ENCODE peak calls at places on chromosome 18, in six cellular contexts. I is GM13976; R is KBM-7; M is GM04503; B is T-helper 1 cell; C is stimulated activated CD4-positive, alpha-beta T cell treated with anti-CD3 and anti-CD28 coated beads, Interleukin-1b, Interleukin-23, amount 100 ng/mL, for 4 hours. S is an unnamed sample.

GRCh38 chr18:48866028-48866733 is 84.6 kb downstream of the SMAD7 start:
- DNase-seq in I (no peak), R (no peak), M (no peak), B (no peak), C (no peak), S (no peak)

GRCh38 chr18:58615150-58616132 is 13.4 kb downstream of the ALPK2 start:
- DNase-seq in I (peak; percentile 67), R (no peak), M (no peak), B (peak; percentile 34), C (no peak), S (no peak)

GRCh38 chr18:77162580-77162979 is 30.0 kb upstream of the MBP start:
- DNase-seq in I (no peak), R (peak; percentile 21), M (no peak), B (no peak), C (no peak), S (no peak)

GRCh38 chr18:26685438-26686173 is 137.3 kb upstream of the KCTD1 start:
- DNase-seq in I (no peak), R (no peak), M (no peak), B (no peak), C (no peak), S (peak; percentile 1)

GRCh38 chr18:49655266-49656097 is 93.6 kb downstream of the LIPG start:
- DNase-seq in I (no peak), R (no peak), M (no peak), B (no peak), C (no peak), S (no peak)

GRCh38 chr18:21051615-21052014 is 60.0 kb downstream of the ROCK1 start:
- DNase-seq in I (no peak), R (no peak), M (peak; percentile 7), B (no peak), C (no peak), S (no peak)

GRCh38 chr18:74196220-74197119 is 48.1 kb downstream of the TIMM21 start:
- DNase-seq in I (peak; percentile 85), R (peak; percentile 84), M (no peak), B (peak; percentile 26), C (no peak), S (peak; percentile 76)

GRCh38 chr18:8081872-8082553 is 514.9 kb downstream of the PTPRM start:
- DNase-seq in I (no peak), R (no peak), M (no peak), B (no peak), C (no peak), S (no peak)

GRCh38 chr18:48314694-48315093 is 94.5 kb downstream of the ZBTB7C start:
- DNase-seq in I (no peak), R (no peak), M (no peak), B (no peak), C (no peak), S (no peak)

GRCh38 chr18:61256291-61256690 is 76.9 kb upstream of the CDH20 start:
- DNase-seq in I (no peak), R (no peak), M (no peak), B (no peak), C (no peak), S (no peak)

GRCh38 chr18:12394428-12394827 is 13.3 kb upstream of the PRELID3A start:
- DNase-seq in I (no peak), R (peak; percentile 55), M (no peak), B (no peak), C (no peak), S (no peak)

GRCh38 chr18:1840878-1841277 is 730.4 kb downstream of the METTL4 start:
- DNase-seq in I (no peak), R (no peak), M (no peak), B (no peak), C (no peak), S (no peak)

GRCh38 chr18:40375811-40376210 is 1579.2 kb upstream of the PIK3C3 start:
- DNase-seq in I (no peak), R (no peak), M (peak; percentile 67), B (no peak), C (no peak), S (no peak)

GRCh38 chr18:66344227-66344626 is 259.7 kb downstream of the CDH19 start:
- DNase-seq in I (no peak), R (no peak), M (no peak), B (no peak), C (no peak), S (no peak)

GRCh38 chr18:72843743-72844142 is 24.0 kb downstream of the NETO1 start:
- DNase-seq in I (no peak), R (no peak), M (no peak), B (no peak), C (no peak), S (no peak)

GRCh38 chr18:45014047-45014501 is 333.4 kb downstream of the SETBP1 start:
- DNase-seq in I (no peak), R (no peak), M (peak; percentile 61), B (no peak), C (no peak), S (no peak)

GRCh38 chr18:35782926-35783325 is 189.6 kb upstream of the RMP24 start:
- DNase-seq in I (no peak), R (no peak), M (no peak), B (no peak), C (no peak), S (no peak)

GRCh38 chr18:38244360-38244940 is 678.9 kb upstream of the CELF4 start:
- DNase-seq in I (no peak), R (no peak), M (no peak), B (no peak), C (no peak), S (no peak)

GRCh38 chr18:57027190-57027708 is 119.6 kb upstream of the BOD1L2 start:
- DNase-seq in I (no peak), R (no peak), M (no peak), B (no peak), C (no peak), S (no peak)

GRCh38 chr18:40534748-40535147 is 1420.3 kb upstream of the PIK3C3 start:
- DNase-seq in I (no peak), R (no peak), M (no peak), B (no peak), C (no peak), S (no peak)

GRCh38 chr18:10141559-10141958 is 227.7 kb downstream of the VAPA start:
- DNase-seq in I (no peak), R (no peak), M (no peak), B (no peak), C (no peak), S (no peak)

GRCh38 chr18:62499263-62499650 is 23.6 kb upstream of the ZCCHC2 start:
- DNase-seq in I (no peak), R (peak; percentile 92), M (no peak), B (no peak), C (no peak), S (no peak)

GRCh38 chr18:24187049-24187448 is 48.2 kb downstream of the CABYR start:
- DNase-seq in I (no peak), R (no peak), M (no peak), B (no peak), C (no peak), S (no peak)

GRCh38 chr18:9619990-9620389 is 5.6 kb upstream of the PPP4R1 start:
- DNase-seq in I (no peak), R (no peak), M (no peak), B (no peak), C (no peak), S (no peak)

GRCh38 chr18:25133879-25134278 is 218.1 kb downstream of the ZNF521 start:
- DNase-seq in I (no peak), R (no peak), M (no peak), B (no peak), C (no peak), S (no peak)

GRCh38 chr18:36141576-36141975 is 11.9 kb downstream of the ELP2 start:
- DNase-seq in I (no peak), R (no peak), M (no peak), B (no peak), C (no peak), S (no peak)

GRCh38 chr18:8730080-8730827 is 24.9 kb downstream of the MTCL1 start:
- DNase-seq in I (no peak), R (peak; percentile 57), M (no peak), B (no peak), C (no peak), S (peak; percentile 91)

GRCh38 chr18:38033282-38033681 is 467.7 kb upstream of the CELF4 start:
- DNase-seq in I (no peak), R (no peak), M (no peak), B (no peak), C (no peak), S (no peak)

GRCh38 chr18:10138719-10139118 is 224.9 kb downstream of the VAPA start:
- DNase-seq in I (no peak), R (no peak), M (no peak), B (no peak), C (no peak), S (no peak)

GRCh38 chr18:9826666-9827065 is 59.1 kb upstream of the TXNDC2 start:
- DNase-seq in I (no peak), R (no peak), M (no peak), B (no peak), C (no peak), S (no peak)

GRCh38 chr18:47036298-47036874 is 965 bp upstream of the ELOA2 start:
- DNase-seq in I (peak; percentile 50), R (peak; percentile 21), M (peak; percentile 12), B (no peak), C (no peak), S (peak; percentile 28)

GRCh38 chr18:23291456-23292205 is 156.3 kb downstream of the CABLES1 start:
- DNase-seq in I (no peak), R (no peak), M (no peak), B (no peak), C (no peak), S (no peak)

GRCh38 chr18:31700990-31701389 is 16.6 kb upstream of the B4GALT6 start:
- DNase-seq in I (no peak), R (no peak), M (no peak), B (no peak), C (no peak), S (no peak)

GRCh38 chr18:7388752-7389151 is 157.9 kb downstream of the LRRC30 start:
- DNase-seq in I (no peak), R (no peak), M (no peak), B (no peak), C (no peak), S (no peak)

GRCh38 chr18:53380063-53380639 is 844.3 kb downstream of the MBD2 start:
- DNase-seq in I (peak; percentile 30), R (peak; percentile 15), M (no peak), B (no peak), C (no peak), S (peak; percentile 7)

GRCh38 chr18:2654105-2654827 is 1.3 kb upstream of the SMCHD1 start:
- DNase-seq in I (no peak), R (peak; percentile 14), M (no peak), B (no peak), C (no peak), S (no peak)

GRCh38 chr18:41396211-41396610 is 558.8 kb upstream of the PIK3C3 start:
- DNase-seq in I (no peak), R (no peak), M (no peak), B (no peak), C (no peak), S (no peak)